ENCODE peak calls at places on chromosomes 7 and 10, in five cellular contexts. P, J, V, Q and R are unnamed samples.

GRCh38 chr7:44658979-44659378 is 52.6 kb downstream of the OGDH start:
- DNase-seq in P (no peak), J (no peak), V (no peak), Q (no peak), R (no peak)

GRCh38 chr7:90629306-90629918 is 33.3 kb downstream of the CDK14 start:
- DNase-seq in P (no peak), J (no peak), V (peak; percentile 84), Q (peak; percentile 60), R (peak; percentile 85)

GRCh38 chr10:88841316-88842111 is 10.1 kb downstream of the ANKRD22 start:
- DNase-seq in P (no peak), J (no peak), V (no peak), Q (no peak), R (no peak)

GRCh38 chr7:227940-228339 is 35.6 kb downstream of the FAM20C start:
- DNase-seq in P (no peak), J (no peak), V (no peak), Q (no peak), R (no peak)

GRCh38 chr7:81231203-81231922 is 312.5 kb upstream of the SEMA3C start:
- DNase-seq in P (no peak), J (no peak), V (no peak), Q (no peak), R (no peak)

GRCh38 chr7:25215694-25216335 is 12.5 kb downstream of the NPVF start:
- DNase-seq in P (no peak), J (no peak), V (peak; percentile 41), Q (no peak), R (no peak)

GRCh38 chr10:121449457-121450045 is 148.7 kb downstream of the FGFR2 start:
- DNase-seq in P (no peak), J (no peak), V (no peak), Q (no peak), R (no peak)

GRCh38 chr10:101032637-101033201 is 1.7 kb downstream of the SFXN3 start:
- DNase-seq in P (no peak), J (peak; percentile 89), V (no peak), Q (peak; percentile 89), R (peak; percentile 74)

GRCh38 chr7:90579181-90579688 is 16.9 kb upstream of the CDK14 start:
- DNase-seq in P (no peak), J (no peak), V (no peak), Q (peak; percentile 93), R (no peak)

GRCh38 chr10:6927001-6927400 is 346.9 kb upstream of the PRKCQ start:
- DNase-seq in P (no peak), J (no peak), V (no peak), Q (no peak), R (no peak)

GRCh38 chr10:5662708-5663579 is 3.5 kb downstream of the ASB13 start:
- DNase-seq in P (no peak), J (no peak), V (peak; percentile 35), Q (no peak), R (no peak)

GRCh38 chr7:151648429-151648828 is 128.7 kb upstream of the RHEB start:
- DNase-seq in P (no peak), J (no peak), V (no peak), Q (no peak), R (no peak)

GRCh38 chr10:101224060-101224909 is 5.0 kb downstream of the LBX1 start:
- DNase-seq in P (no peak), J (no peak), V (peak; percentile 45), Q (no peak), R (no peak)

GRCh38 chr10:107340345-107340744 is 175.8 kb upstream of the SORCS1 start:
- DNase-seq in P (no peak), J (no peak), V (no peak), Q (no peak), R (peak; percentile 33)

GRCh38 chr7:43583424-43584199 is 704 bp downstream of the STK17A start:
- DNase-seq in P (peak; percentile 81), J (peak; percentile 72), V (peak; percentile 50), Q (peak; percentile 48), R (peak; percentile 81)
- H3K4me3 ChIP-seq in P (peak overlapping the region; percentile 79), J (peak overlapping the region; percentile 99), V (peak overlapping the region; percentile 72), Q (peak overlapping the region; percentile 94), R (peak overlapping the region; percentile 89)

DNA sequence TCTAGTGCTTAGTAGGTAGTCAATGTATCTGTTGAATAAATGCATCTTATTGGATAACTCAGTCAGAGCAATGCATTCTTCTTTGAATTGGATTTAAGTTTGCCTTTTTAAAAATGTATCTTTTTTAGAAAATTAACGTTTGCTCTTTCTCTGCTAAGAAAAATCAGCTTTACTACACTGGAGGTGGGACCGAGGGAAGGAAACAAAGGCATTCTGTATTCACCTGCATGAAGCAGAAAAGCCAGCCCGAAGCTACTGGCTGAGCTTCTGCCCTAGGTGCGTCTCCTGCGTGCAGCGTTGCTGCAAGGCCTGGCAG is 22.2 kb upstream of the ITGB1 start:
- DNase-seq in P (no peak), J (no peak), V (no peak), Q (no peak), R (no peak)
- H3K4me3 ChIP-seq in P (peak overlapping the region; percentile 64), J (peak overlapping the region; percentile 29), V (peak overlapping the region; percentile 50), Q (peak overlapping the region; percentile 29), R (peak overlapping the region; percentile 51)

GRCh38 chr7:87476179-87476557 is 688 bp upstream of the ABCB4 start:
- DNase-seq in P (no peak), J (no peak), V (no peak), Q (no peak), R (no peak)

GRCh38 chr7:87473192-87473591 is 2.3 kb downstream of the ABCB4 start:
- DNase-seq in P (no peak), J (no peak), V (no peak), Q (no peak), R (no peak)

GRCh38 chr7:87475359-87476178 is at the start of gene ABCB4:
- DNase-seq in P (no peak), J (peak; percentile 50), V (peak; percentile 39), Q (peak; percentile 4), R (no peak)

GRCh38 chr7:87474046-87474445 is 1.4 kb downstream of the ABCB4 start:
- DNase-seq in P (no peak), J (no peak), V (no peak), Q (peak; percentile 7), R (no peak)

GRCh38 chr7:87474533-87475358 is 734 bp downstream of the ABCB4 start:
- DNase-seq in P (no peak), J (peak; percentile 58), V (peak; percentile 26), Q (peak; percentile 50), R (no peak)
- H3K4me3 ChIP-seq in P (no peak overlapping the region), J (peak overlapping the region; percentile 62), V (peak overlapping the region; percentile 66), Q (peak overlapping the region; percentile 42), R (no peak overlapping the region)

DNA sequence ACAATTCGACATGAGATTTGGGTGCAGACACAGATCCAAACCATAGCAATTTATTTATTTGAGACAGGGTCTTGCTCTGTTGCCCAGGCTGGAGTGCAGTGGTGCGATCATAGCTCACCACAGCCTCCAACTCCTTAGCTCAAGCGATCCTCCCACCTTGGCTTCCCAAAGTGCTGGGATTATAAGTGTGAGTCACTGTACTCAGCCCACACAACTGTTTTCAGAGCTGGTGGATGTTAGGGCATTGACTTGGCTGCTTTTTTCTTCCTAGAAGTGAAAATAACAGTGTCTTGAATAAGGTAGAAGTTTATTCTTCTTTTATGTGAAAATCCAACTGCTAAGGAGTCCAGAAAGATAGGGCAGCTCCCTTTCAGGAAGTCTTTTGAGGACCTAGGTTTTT is 132.1 kb downstream of the CCDC3 start:
- DNase-seq in P (no peak), J (no peak), V (no peak), Q (no peak), R (no peak)
- H3K4me3 ChIP-seq in P (no peak overlapping the region), J (no peak overlapping the region), V (no peak overlapping the region), Q (no peak overlapping the region), R (no peak overlapping the region)

DNA sequence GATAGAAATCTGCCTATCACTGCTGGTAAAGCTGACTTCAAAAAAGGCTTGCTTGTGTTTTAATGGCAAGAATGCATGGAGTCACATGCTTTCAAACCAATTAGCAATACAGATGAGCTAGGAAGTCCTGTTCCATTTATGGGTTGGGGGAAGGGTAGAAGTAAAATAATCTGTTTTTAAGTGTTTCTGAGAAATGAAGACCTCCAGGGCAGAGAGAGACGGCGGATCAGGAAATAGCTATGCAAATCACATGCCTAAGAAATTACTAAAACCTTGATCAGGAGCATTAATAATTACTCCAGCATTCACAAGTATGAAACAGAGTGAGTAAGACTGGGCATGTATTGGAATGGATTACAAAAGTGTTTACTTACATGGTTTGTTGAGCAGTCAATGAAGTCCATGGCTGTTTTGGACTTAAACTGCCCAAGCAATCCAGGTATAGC is 142.0 kb downstream of the ARID5B start:
- DNase-seq in P (no peak), J (peak; percentile 54), V (no peak), Q (peak; percentile 66), R (peak; percentile 94)
- H3K4me3 ChIP-seq in P (no peak overlapping the region), J (no peak overlapping the region), V (no peak overlapping the region), Q (no peak overlapping the region), R (no peak overlapping the region)

DNA sequence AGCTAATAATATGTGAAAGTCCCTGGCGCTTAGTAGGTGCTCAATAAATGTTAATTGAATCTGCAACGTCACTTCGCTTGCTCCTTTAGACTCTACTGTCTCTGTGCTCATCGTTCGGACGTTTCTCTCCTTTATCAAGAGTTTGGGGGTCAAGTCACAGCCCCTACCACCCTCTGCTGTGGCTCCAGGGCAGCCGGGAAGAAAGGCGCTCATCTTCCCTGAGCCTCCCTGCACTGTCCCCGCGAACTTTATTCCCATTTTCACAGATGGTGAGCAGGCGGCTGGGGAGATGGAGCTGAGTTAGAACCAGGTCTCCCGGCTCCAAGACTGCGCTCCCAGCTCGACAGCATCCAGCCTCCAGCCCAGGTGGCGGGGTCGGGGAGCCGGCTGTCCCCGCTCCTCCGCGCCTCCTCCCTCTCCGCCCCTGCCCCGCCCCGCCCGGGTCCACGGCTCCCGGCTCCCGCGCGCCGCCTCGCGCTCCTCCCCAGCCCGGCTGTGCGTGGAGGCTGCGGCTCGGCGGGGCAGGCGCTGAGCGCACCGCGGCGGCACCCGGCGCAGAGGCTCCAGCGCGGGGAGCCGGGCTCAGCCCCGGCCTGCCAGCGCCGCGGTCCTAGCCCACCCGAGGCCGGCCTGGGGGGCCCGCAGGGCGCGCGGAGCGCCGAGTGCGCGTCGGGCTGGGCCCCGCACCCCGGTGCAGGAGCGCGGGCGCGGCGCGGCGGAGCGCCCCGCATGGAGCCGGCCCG is at the start of gene CLEC2L:
- DNase-seq in P (no peak), J (no peak), V (peak; percentile 56), Q (no peak), R (peak; percentile 18)
- H3K4me3 ChIP-seq in P (no peak within 1 kb of the TSS), J (no peak within 1 kb of the TSS), V (peak within 1 kb of the TSS; percentile 72), Q (no peak within 1 kb of the TSS), R (no peak within 1 kb of the TSS)

DNA sequence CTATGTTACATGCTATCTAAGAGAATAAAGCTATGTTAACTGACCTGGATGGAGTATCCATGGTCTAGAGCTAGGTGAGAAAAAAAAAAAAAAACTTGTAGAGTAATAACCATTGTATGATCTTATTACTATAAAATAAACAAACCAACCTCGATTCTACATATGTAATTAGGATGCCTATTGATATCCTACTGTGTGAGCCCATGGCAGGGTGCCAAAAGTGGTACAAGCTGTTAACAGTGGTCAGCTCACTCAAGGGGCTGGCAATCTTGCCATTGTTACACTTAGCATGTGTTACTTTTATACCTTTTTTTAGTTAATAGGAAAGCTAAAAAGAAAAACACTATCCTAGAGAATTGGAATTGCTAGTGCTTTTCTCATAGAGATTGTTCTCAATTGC is 13.5 kb upstream of the IL6 start:
- DNase-seq in P (no peak), J (no peak), V (no peak), Q (no peak), R (no peak)
- H3K4me3 ChIP-seq in P (no peak overlapping the region), J (no peak overlapping the region), V (no peak overlapping the region), Q (no peak overlapping the region), R (no peak overlapping the region)

DNA sequence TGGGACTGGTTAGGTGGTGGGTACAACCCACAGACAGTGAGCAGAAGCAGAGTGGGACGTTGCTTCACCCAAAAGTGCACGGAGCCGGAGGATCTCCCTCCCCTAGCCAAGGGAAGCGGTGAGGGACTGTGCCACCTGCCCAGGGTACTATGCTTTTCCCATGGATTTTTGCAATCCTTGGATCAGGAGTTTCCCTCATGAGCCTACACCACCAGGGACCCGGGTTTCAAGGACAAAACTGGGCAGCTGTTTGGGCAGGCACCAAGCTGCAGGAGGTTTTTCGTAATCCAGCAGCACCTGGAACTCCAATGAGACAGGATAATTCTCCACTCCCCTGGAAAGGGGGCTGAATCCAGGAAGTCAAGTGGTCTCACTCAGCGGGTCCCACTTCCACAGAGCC is 209.1 kb upstream of the CXCL12 start:
- DNase-seq in P (no peak), J (no peak), V (no peak), Q (no peak), R (no peak)
- H3K4me3 ChIP-seq in P (no peak overlapping the region), J (no peak overlapping the region), V (no peak overlapping the region), Q (no peak overlapping the region), R (no peak overlapping the region)